ENCODE peak calls at places on chromosomes 12 and 14, in nine cellular contexts. Y is AG04450; E is effector memory CD4-positive, alpha-beta T cell; W is H9; Q is MM.1S; O is stomach; G is prostate gland; U is GM23248; L is testis. I is an unnamed sample. For H3K27me3, the result is how much of the 10 kb centered on the place peaks cover.

GRCh38 chr12:52291267-52291935 is at the start of gene KRT81:
- DNase-seq in Y (no peak), E (no peak), W (peak), Q (no peak), O (peak), G (no peak), U (no peak), L (no peak), I (no peak)

GRCh38 chr12:12357697-12358476 is 1.0 kb downstream of the BORCS5 start:
- DNase-seq in Y (no peak), E (no peak), W (no peak), Q (peak), O (no peak), G (no peak), U (peak), L (no peak), I (peak)

GRCh38 chr14:37658174-37658573 is 62.7 kb downstream of the TTC6 start:
- DNase-seq in Y (no peak), E (no peak), W (no peak), Q (no peak), O (no peak), G (no peak), U (no peak), L (no peak), I (no peak)

GRCh38 chr14:96091941-96092411 is 52.8 kb downstream of the C14orf132 start:
- DNase-seq in Y (no peak), E (no peak), W (no peak), Q (no peak), O (no peak), G (no peak), U (peak), L (no peak), I (no peak)

GRCh38 chr12:41052441-41052840 is 135.7 kb upstream of the PDZRN4 start:
- DNase-seq in Y (no peak), E (no peak), W (no peak), Q (no peak), O (no peak), G (no peak), U (no peak), L (no peak), I (no peak)

GRCh38 chr12:113135178-113136127 is at the start of gene RASAL1:
- DNase-seq in Y (no peak), E (peak), W (peak), Q (peak), O (peak), G (no peak), U (no peak), L (peak), I (peak)

GRCh38 chr12:21223930-21224329 is 92.9 kb downstream of the SLCO1B1 start:
- DNase-seq in Y (no peak), E (no peak), W (no peak), Q (no peak), O (no peak), G (no peak), U (no peak), L (no peak), I (no peak)

GRCh38 chr12:94041833-94042232 is 106.5 kb upstream of the PLXNC1 start:
- DNase-seq in Y (no peak), E (no peak), W (no peak), Q (no peak), O (no peak), G (no peak), U (peak), L (no peak), I (no peak)

GRCh38 chr12:106271575-106272505 is 24.0 kb upstream of the CKAP4 start:
- DNase-seq in Y (no peak), E (no peak), W (no peak), Q (no peak), O (no peak), G (no peak), U (no peak), L (peak), I (no peak)

GRCh38 chr12:121753844-121754264 is 39.6 kb downstream of the RHOF start:
- DNase-seq in Y (no peak), E (no peak), W (no peak), Q (no peak), O (peak), G (peak), U (no peak), L (peak), I (no peak)

GRCh38 chr12:113131556-113131955 is 4.0 kb downstream of the RASAL1 start:
- DNase-seq in Y (no peak), E (no peak), W (no peak), Q (no peak), O (no peak), G (no peak), U (no peak), L (no peak), I (no peak)

GRCh38 chr14:95460647-95461478 is 55.6 kb downstream of the SYNE3 start:
- DNase-seq in Y (peak), E (no peak), W (peak), Q (no peak), O (no peak), G (no peak), U (peak), L (no peak), I (no peak)

GRCh38 chr12:77049767-77050353 is 15.5 kb downstream of the E2F7 start:
- DNase-seq in Y (peak), E (no peak), W (no peak), Q (peak), O (no peak), G (peak), U (peak), L (no peak), I (peak)

GRCh38 chr14:100673085-100673806 is 53.4 kb upstream of the DLK1 start:
- DNase-seq in Y (no peak), E (no peak), W (peak), Q (no peak), O (peak), G (peak), U (no peak), L (no peak), I (no peak)

GRCh38 chr12:117911347-117911746 is 57.4 kb downstream of the KSR2 start:
- DNase-seq in Y (no peak), E (no peak), W (no peak), Q (no peak), O (no peak), G (no peak), U (no peak), L (no peak), I (no peak)

GRCh38 chr14:92848941-92849340 is 54.8 kb downstream of the GOLGA5 start:
- DNase-seq in Y (no peak), E (no peak), W (no peak), Q (no peak), O (no peak), G (no peak), U (no peak), L (no peak), I (no peak)

GRCh38 chr14:67411820-67412421 is at the start of gene PLEK2:
- DNase-seq in Y (no peak), E (no peak), W (no peak), Q (no peak), O (peak), G (peak), U (peak), L (peak), I (peak)

GRCh38 chr12:119988440-119988787 is 622 bp upstream of the BICDL1 start:
- DNase-seq in Y (peak), E (no peak), W (no peak), Q (no peak), O (no peak), G (no peak), U (peak), L (no peak), I (no peak)

GRCh38 chr12:122799635-122800243 is 25.4 kb downstream of the CCDC62 start:
- DNase-seq in Y (no peak), E (no peak), W (no peak), Q (no peak), O (no peak), G (no peak), U (no peak), L (no peak), I (no peak)

GRCh38 chr12:99686142-99686541 is 38.6 kb downstream of the GARIN6 start:
- DNase-seq in Y (no peak), E (no peak), W (no peak), Q (no peak), O (no peak), G (no peak), U (no peak), L (no peak), I (no peak)

GRCh38 chr14:30005114-30005698 is 77.6 kb upstream of the PRKD1 start:
- DNase-seq in Y (peak), E (no peak), W (no peak), Q (peak), O (no peak), G (peak), U (peak), L (no peak), I (no peak)

GRCh38 chr12:49703647-49704137 is 3.5 kb downstream of the FMNL3 start:
- DNase-seq in Y (peak), E (peak), W (no peak), Q (no peak), O (no peak), G (no peak), U (peak), L (no peak), I (peak)

GRCh38 chr12:8734873-8735381 is 37.1 kb downstream of the RIMKLB start:
- DNase-seq in Y (no peak), E (no peak), W (no peak), Q (no peak), O (no peak), G (no peak), U (no peak), L (no peak), I (no peak)

GRCh38 chr12:104823985-104824441 is 134.1 kb downstream of the SLC41A2 start:
- DNase-seq in Y (no peak), E (no peak), W (peak), Q (no peak), O (no peak), G (no peak), U (no peak), L (no peak), I (no peak)

GRCh38 chr12:46024099-46024498 is 33.7 kb upstream of the SCAF11 start:
- DNase-seq in Y (no peak), E (no peak), W (no peak), Q (no peak), O (no peak), G (no peak), U (no peak), L (no peak), I (no peak)

GRCh38 chr12:45433441-45433868 is 217.6 kb downstream of the ANO6 start:
- DNase-seq in Y (no peak), E (no peak), W (peak), Q (no peak), O (no peak), G (no peak), U (no peak), L (no peak), I (no peak)

GRCh38 chr12:50066402-50066801 is 9.0 kb downstream of the ASIC1 start:
- DNase-seq in Y (peak), E (no peak), W (peak), Q (no peak), O (no peak), G (no peak), U (peak), L (no peak), I (no peak)

GRCh38 chr12:11771895-11772502 is 122.5 kb downstream of the ETV6 start:
- DNase-seq in Y (no peak), E (no peak), W (no peak), Q (no peak), O (no peak), G (no peak), U (no peak), L (no peak), I (no peak)

GRCh38 chr14:58737511-58737910 is 99.7 kb downstream of the DACT1 start:
- DNase-seq in Y (no peak), E (no peak), W (no peak), Q (no peak), O (no peak), G (no peak), U (peak), L (no peak), I (no peak)

GRCh38 chr12:119178544-119179334 is at the start of gene HSPB8:
- DNase-seq in Y (peak), E (no peak), W (peak), Q (no peak), O (peak), G (peak), U (peak), L (peak), I (no peak)

GRCh38 chr14:105176513-105176912 is 4.6 kb downstream of the NUDT14 start:
- DNase-seq in Y (no peak), E (no peak), W (no peak), Q (no peak), O (no peak), G (no peak), U (no peak), L (no peak), I (no peak)

GRCh38 chr12:113299619-113300237 is 35.2 kb downstream of the SLC8B1 start:
- DNase-seq in Y (peak), E (no peak), W (peak), Q (no peak), O (peak), G (peak), U (peak), L (peak), I (no peak)

DNA sequence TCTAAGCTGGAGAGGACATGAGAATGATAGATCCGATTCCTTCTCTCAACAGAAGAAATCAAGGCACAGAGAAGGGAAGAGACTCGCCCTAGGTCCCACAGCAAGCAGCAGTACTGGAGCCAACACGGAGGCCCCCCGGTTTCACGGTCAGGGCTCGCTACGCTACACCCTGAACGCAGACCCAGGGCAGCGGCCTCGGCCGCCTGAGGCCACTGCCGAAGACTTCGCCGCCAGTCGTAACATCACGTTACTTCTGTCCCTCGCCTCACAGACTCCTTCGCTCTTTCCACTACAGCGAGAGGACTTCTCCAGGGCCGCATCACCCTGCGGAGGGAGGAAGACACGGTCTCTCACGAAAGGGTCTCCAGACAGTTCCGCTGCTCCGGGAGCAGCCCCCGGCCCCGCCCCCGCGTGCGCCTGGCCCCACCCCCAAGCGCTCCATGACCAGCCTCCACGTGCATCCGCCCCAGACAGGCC is 411 bp upstream of the DCAF4 start:
- DNase-seq in Y (no peak), E (no peak), W (no peak), Q (no peak), O (no peak), G (no peak), U (no peak), L (no peak), I (no peak)
- H3K27me3 ChIP-seq in Y (under half), E (under half), W (under half), Q (under half), O (under half), G (under half), U (under half), L (under half), I (under half)

GRCh38 chr14:80414080-80414479 is 202.8 kb upstream of the DIO2 start:
- DNase-seq in Y (no peak), E (no peak), W (no peak), Q (no peak), O (no peak), G (no peak), U (no peak), L (no peak), I (no peak)

GRCh38 chr14:80419769-80420168 is 208.5 kb upstream of the DIO2 start:
- DNase-seq in Y (no peak), E (no peak), W (no peak), Q (no peak), O (no peak), G (no peak), U (no peak), L (peak), I (no peak)

GRCh38 chr14:80419339-80419738 is 208.0 kb upstream of the DIO2 start:
- DNase-seq in Y (no peak), E (no peak), W (no peak), Q (no peak), O (peak), G (peak), U (no peak), L (peak), I (no peak)

DNA sequence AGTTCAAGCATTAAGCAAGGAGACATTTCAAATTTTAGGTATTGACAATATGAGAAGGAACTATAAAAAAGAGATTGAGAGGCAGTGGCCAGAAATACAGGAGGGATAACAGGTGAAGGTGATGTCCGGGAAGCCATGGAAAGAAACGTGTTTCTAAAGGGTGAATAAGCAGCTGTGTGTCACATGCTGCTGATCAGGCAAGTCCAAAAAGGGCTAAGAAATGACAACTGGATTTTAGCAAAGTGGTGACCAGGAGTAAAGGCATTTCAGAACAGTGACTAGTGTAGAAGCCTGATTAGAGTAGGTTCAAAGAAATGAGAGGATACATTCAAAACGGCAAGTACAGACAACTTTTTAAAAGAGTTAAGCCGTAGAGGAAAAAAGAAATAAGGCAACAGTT is 204.3 kb upstream of the DIO2 start:
- DNase-seq in Y (no peak), E (no peak), W (no peak), Q (no peak), O (no peak), G (no peak), U (no peak), L (no peak), I (no peak)
- H3K27me3 ChIP-seq in Y (under half), E (under half), W (under half), Q (under half), O (under half), G (under half), U (under half), L (under half), I (under half)

GRCh38 chr12:132213359-132214160 is 69.3 kb downstream of the NOC4L start:
- DNase-seq in Y (no peak), E (no peak), W (no peak), Q (no peak), O (no peak), G (no peak), U (no peak), L (no peak), I (no peak)

GRCh38 chr12:132215644-132215989 is 71.4 kb downstream of the NOC4L start:
- DNase-seq in Y (no peak), E (no peak), W (no peak), Q (no peak), O (no peak), G (no peak), U (no peak), L (no peak), I (no peak)

GRCh38 chr12:132214161-132214476 is 69.9 kb downstream of the NOC4L start:
- DNase-seq in Y (no peak), E (no peak), W (no peak), Q (no peak), O (no peak), G (no peak), U (no peak), L (no peak), I (no peak)

GRCh38 chr12:132216354-132216987 is 72.2 kb downstream of the NOC4L start:
- DNase-seq in Y (no peak), E (no peak), W (no peak), Q (no peak), O (no peak), G (no peak), U (peak), L (no peak), I (no peak)

GRCh38 chr12:132214906-132215643 is 70.8 kb downstream of the NOC4L start:
- DNase-seq in Y (no peak), E (no peak), W (no peak), Q (no peak), O (no peak), G (no peak), U (no peak), L (no peak), I (no peak)
- H3K27me3 ChIP-seq in Y (under half), E (under half), W (under half), Q (under half), O (half or more), G (under half), U (under half), L (under half), I (under half)

GRCh38 chr14:81771876-81772275 is 238.2 kb upstream of the SEL1L start:
- DNase-seq in Y (no peak), E (no peak), W (no peak), Q (no peak), O (no peak), G (no peak), U (no peak), L (no peak), I (no peak)

GRCh38 chr14:81772391-81772790 is 238.7 kb upstream of the SEL1L start:
- DNase-seq in Y (no peak), E (no peak), W (no peak), Q (no peak), O (no peak), G (no peak), U (no peak), L (no peak), I (no peak)

GRCh38 chr14:81776531-81776930 is 242.9 kb upstream of the SEL1L start:
- DNase-seq in Y (no peak), E (no peak), W (no peak), Q (peak), O (no peak), G (no peak), U (no peak), L (no peak), I (no peak)
- H3K27me3 ChIP-seq in Y (under half), E (under half), W (under half), Q (under half), O (under half), G (under half), U (under half), L (under half), I (under half)

DNA sequence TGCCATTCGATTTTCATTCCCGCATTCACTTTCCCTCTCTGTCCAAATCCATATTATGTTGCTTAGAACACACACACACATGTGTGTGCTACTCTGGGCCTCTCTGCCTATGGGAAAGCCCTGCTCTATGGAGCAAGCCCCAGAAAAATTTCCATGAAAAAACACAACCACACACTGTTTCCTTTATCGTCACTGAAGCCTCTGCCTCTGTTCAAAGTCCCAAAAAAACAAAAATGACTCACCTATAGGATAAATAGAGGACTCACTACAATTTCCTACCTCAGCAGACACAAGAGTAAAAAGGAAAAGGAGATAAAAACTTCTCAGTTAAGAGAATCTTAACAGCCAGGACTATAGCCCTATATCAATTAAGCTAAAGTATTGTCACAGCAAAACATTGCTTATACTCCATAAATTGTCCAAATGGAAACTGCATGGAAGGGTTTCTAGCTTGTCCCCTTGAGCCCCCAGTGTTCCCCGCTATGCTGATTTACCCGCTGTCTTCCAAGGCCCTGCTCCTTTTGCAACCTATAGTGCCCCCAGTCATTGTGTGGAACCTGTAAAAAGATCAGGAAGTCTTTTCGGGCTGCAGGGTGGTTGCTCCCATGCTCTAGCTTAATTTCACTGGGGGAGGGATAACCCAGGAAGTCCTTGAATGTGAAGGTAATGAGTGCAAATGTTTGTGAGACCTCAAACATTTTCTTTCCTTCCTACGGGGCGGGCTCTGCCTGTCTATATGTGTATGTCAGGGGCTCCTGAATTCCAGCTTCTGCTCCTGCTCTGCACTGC is 11.1 kb upstream of the PIP4K2C start:
- DNase-seq in Y (no peak), E (no peak), W (no peak), Q (no peak), O (no peak), G (no peak), U (peak), L (no peak), I (no peak)
- H3K27me3 ChIP-seq in Y (under half), E (under half), W (under half), Q (under half), O (under half), G (under half), U (under half), L (under half), I (under half)

GRCh38 chr12:103301642-103302620 is 193.8 kb downstream of the C12orf42 start:
- DNase-seq in Y (no peak), E (no peak), W (peak), Q (no peak), O (no peak), G (no peak), U (no peak), L (peak), I (no peak)
- H3K27me3 ChIP-seq in Y (under half), E (under half), W (under half), Q (under half), O (under half), G (under half), U (under half), L (under half), I (under half)

GRCh38 chr14:74425525-74426201 is 347 bp downstream of the SYNDIG1L start:
- DNase-seq in Y (no peak), E (peak), W (peak), Q (peak), O (no peak), G (no peak), U (peak), L (peak), I (peak)
- H3K27me3 ChIP-seq in Y (under half), E (under half), W (under half), Q (under half), O (half or more), G (under half), U (under half), L (under half), I (under half)